ENCODE peak calls at places on chromosomes 16 and 17, in seven cellular contexts. C is transverse colon, L is stomach, F is H1, M is A549, Y is K562, K is GM12878. A is an unnamed sample.

GRCh38 chr16:83586036-83586810 is 221.6 kb upstream of the HSBP1 start:
- DNase-seq in Y (no peak), M (no peak), K (no peak), C (no peak), F (no peak), L (no peak), A (no peak)

GRCh38 chr17:78279360-78279990 is 48.0 kb downstream of the TMEM235 start:
- DNase-seq in K (no peak), L (no peak), C (no peak), Y (no peak), M (no peak), F (no peak), A (no peak)

GRCh38 chr16:53506254-53506653 is 3.2 kb upstream of the AKTIP start:
- DNase-seq in C (no peak), Y (no peak), K (no peak), F (no peak), M (no peak), L (no peak), A (no peak)

GRCh38 chr17:34443832-34444469 is 80.9 kb upstream of the CCL1 start:
- DNase-seq in L (no peak), Y (peak), F (peak), C (no peak), K (no peak), M (peak), A (no peak)

GRCh38 chr17:42016411-42016831 is 818 bp downstream of the DNAJC7 start:
- DNase-seq in K (no peak), F (no peak), M (no peak), L (no peak), C (no peak), Y (peak), A (no peak)

GRCh38 chr16:50010212-50010611 is 14.8 kb upstream of the CNEP1R1 start:
- DNase-seq in L (no peak), F (no peak), C (no peak), K (no peak), M (no peak), Y (no peak), A (no peak)

GRCh38 chr17:35725917-35726608 is 5.4 kb upstream of the RASL10B start:
- DNase-seq in F (no peak), Y (no peak), C (no peak), L (no peak), K (no peak), M (no peak), A (no peak)

GRCh38 chr16:75550211-75550662 is 5.8 kb downstream of the TMEM231 start:
- DNase-seq in Y (no peak), F (no peak), C (peak), K (peak), L (peak), M (peak), A (no peak)

GRCh38 chr17:1438593-1439083 is 17.4 kb downstream of the CRK start:
- DNase-seq in K (no peak), C (no peak), F (no peak), M (no peak), L (no peak), Y (peak), A (no peak)

GRCh38 chr17:82789051-82789592 is 37.3 kb downstream of the TBCD start:
- DNase-seq in C (no peak), F (no peak), K (no peak), Y (no peak), L (no peak), M (no peak), A (no peak)

GRCh38 chr17:82257473-82257872 is 16.0 kb downstream of the CSNK1D start:
- DNase-seq in C (no peak), F (no peak), M (no peak), Y (no peak), K (no peak), L (peak), A (peak)

GRCh38 chr16:21994856-21995465 is 6.0 kb downstream of the PDZD9 start:
- DNase-seq in K (no peak), Y (peak), F (no peak), C (no peak), M (no peak), L (no peak), A (no peak)

GRCh38 chr16:86044241-86044671 is 145.3 kb downstream of the IRF8 start:
- DNase-seq in Y (peak), L (peak), C (peak), M (peak), F (peak), K (no peak), A (no peak)

GRCh38 chr17:18950944-18951905 is 740 bp upstream of the SLC5A10 start:
- DNase-seq in K (no peak), C (no peak), L (peak), Y (peak), M (no peak), F (no peak), A (no peak)

GRCh38 chr17:1485311-1485747 is 7.2 kb downstream of the MYO1C start:
- DNase-seq in Y (peak), M (peak), K (no peak), L (peak), F (no peak), C (peak), A (peak)

GRCh38 chr16:82709987-82710386 is 83.2 kb downstream of the CDH13 start:
- DNase-seq in K (no peak), M (no peak), Y (no peak), F (no peak), C (no peak), L (no peak), A (no peak)

GRCh38 chr16:75052481-75053211 is 53.8 kb downstream of the ZNRF1 start:
- DNase-seq in F (no peak), C (no peak), M (no peak), K (no peak), Y (peak), L (no peak), A (no peak)

GRCh38 chr17:16886655-16887322 is 85.1 kb downstream of the TNFRSF13B start:
- DNase-seq in L (no peak), F (no peak), C (no peak), K (no peak), Y (no peak), M (no peak), A (no peak)

DNA sequence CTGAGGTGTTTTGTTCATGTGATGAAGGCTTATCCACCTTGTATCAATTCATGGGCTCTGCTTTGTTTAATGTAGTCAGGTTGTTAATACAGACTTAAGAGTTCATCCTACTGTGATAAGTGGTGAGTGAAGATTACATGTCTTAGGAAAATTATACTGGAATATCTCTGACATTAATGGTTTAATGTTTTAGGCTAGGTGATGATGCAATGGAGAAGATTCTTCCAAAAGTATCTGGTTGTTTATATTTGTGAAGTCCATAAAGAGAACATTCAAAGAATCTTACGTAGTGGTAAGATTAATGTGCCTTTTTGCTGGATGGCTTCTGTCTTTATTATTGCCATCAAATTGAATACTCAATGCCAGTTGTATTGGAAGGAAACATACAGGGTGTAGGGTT is 236.4 kb downstream of the BCAS3 start:
- DNase-seq in Y (no peak), L (no peak), F (no peak), C (no peak), M (no peak), K (no peak), A (no peak)
- TF ChIP-seq CTCF in Y (no peak), L (no peak), F (no peak), C (no peak), M (no peak), K (no peak), A (no peak)

GRCh38 chr17:10118788-10119130 is 79.6 kb downstream of the GAS7 start:
- DNase-seq in C (no peak), F (no peak), M (no peak), L (no peak), Y (no peak), K (no peak), A (no peak)
- H3K27ac ChIP-seq in C (peak), F (no peak), M (no peak), L (peak), Y (no peak), K (no peak), A (no peak)

DNA sequence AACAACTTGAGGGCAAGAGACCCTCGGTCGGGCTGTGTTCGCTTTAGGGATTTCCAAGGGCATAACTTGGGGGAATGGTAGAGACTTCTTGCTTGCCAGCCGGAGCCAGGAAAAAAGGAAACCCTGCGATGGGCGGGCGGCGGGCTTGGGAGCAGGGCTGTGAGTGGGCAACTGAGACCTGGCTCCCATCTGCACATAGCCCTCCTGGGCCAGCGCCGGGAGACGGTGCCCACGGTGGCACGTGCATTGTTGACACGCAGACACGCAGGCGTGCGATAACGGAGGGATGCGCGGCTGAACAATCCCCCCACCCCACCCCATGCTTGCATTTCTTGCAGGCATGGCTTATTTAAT is 17.0 kb upstream of the ZFHX3 start:
- DNase-seq in M (no peak), K (no peak), L (no peak), C (no peak), F (no peak), Y (no peak), A (no peak)
- TF ChIP-seq EP300 in M (no peak), K (no peak), L (no peak), C (no peak), F (no peak), Y (no peak), A (no peak)

DNA sequence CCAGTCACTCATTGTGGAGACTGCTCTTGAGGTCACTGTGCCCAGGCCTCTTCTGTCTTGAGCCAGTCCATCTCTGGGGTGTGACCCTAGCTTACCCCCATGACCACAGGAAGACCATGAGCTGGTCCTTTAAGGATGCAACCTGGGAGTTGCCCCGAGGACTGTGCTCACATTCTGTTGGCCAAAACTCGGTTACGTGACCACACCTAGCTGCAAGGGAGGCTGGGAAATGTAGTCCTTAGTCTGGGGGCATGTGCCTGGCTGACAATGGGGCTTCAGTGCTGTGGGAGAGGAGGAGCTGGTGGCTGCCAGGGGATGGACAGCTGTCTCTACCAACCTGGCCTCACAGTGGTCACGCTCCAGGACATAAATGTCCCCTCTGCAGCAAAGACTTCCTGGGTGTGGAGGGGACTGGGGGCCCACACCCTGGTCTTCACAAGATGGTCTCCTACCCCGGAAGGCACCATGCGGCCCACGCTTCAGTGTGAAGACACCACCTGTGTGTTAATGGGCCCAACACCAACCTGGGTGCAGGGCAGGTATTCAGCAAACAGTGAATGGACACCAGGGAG is 55.4 kb downstream of the JPH3 start:
- DNase-seq in C (no peak), Y (peak), F (peak), L (no peak), K (no peak), M (no peak), A (no peak)
- TF ChIP-seq CTCF in C (no peak), Y (no peak), F (no peak), L (no peak), K (no peak), M (no peak), A (no peak)

GRCh38 chr17:76397687-76398522 is 13.5 kb downstream of the SPHK1 start:
- DNase-seq in C (peak), L (peak), F (peak), M (peak), K (peak), Y (peak), A (peak)
- H3K27ac ChIP-seq in C (no peak), L (no peak), F (peak), M (no peak), K (no peak), Y (no peak), A (no peak)

GRCh38 chr17:31446195-31446967 is 54.9 kb downstream of the RAB11FIP4 start:
- DNase-seq in K (no peak), L (no peak), C (no peak), Y (no peak), F (no peak), M (no peak), A (no peak)
- TF ChIP-seq EP300 in K (no peak), L (no peak), C (no peak), Y (no peak), F (no peak), M (no peak), A (no peak)

DNA sequence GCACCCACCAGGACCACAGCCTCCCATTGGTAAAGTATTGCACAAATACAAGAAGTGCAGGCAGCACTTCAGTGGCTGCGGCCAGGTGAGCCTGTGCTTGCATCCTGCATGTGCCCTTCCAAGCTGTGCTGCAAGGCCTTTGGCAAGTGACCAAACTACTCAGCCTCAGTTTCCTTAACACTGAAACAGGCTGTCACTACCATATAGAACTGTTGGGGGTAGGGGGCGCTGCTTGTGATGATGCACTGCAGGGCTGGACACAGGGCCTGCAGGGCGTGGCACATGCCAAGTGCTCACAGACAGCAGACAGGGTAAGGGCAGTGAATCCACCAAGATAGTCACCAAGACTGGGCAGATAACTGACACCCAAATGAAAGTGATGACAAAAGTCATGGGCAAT is 65.6 kb upstream of the SREBF1 start:
- DNase-seq in C (no peak), K (no peak), L (no peak), Y (no peak), F (no peak), M (no peak), A (peak)
- TF ChIP-seq CTCF in C (no peak), K (no peak), L (no peak), Y (no peak), F (peak), M (no peak), A (no peak)

DNA sequence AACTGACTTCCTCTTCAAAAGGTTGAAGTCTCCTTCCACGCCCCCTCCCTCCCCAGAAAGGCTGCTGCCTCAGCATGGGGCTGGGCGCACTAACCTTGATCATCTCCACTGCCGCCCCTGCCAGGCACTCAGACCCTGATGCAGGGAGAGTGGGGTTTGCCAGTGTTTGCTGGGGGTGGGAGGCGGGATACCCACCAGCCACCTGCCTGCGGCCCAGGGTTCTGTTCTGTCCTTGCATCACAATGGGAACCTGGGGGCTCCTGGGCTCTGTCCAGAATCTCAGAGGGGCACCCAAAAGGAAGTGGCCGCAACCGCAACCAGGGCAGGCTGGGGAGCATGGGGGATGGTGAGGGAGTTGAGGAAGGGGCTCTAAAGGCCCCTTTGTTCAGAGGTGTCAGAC is 27.4 kb downstream of the KIFC3 start:
- DNase-seq in Y (no peak), L (no peak), F (no peak), M (no peak), K (no peak), C (no peak), A (no peak)
- H3K27ac ChIP-seq in Y (no peak), L (no peak), F (no peak), M (peak), K (no peak), C (no peak), A (no peak)

A was measured in ovary.